ENCODE peak calls at places on chromosomes 3 and 15, in four cellular contexts. B, G, K and L are unnamed samples.

GRCh38 chr15:70584838-70585706 is 178.3 kb downstream of the UACA start:
- DNase-seq in G (peak), K (no peak), B (peak), L (peak)

GRCh38 chr15:48566669-48567068 is 78.8 kb downstream of the FBN1 start:
- DNase-seq in G (no peak), B (no peak), K (peak), L (no peak)

GRCh38 chr3:56835626-56836025 is 33.9 kb upstream of the ARHGEF3 start:
- DNase-seq in G (no peak), K (peak), B (no peak), L (no peak)

GRCh38 chr3:46660543-46661523 is 32.6 kb downstream of the ALS2CL start:
- DNase-seq in B (no peak), K (no peak), G (no peak), L (no peak)

GRCh38 chr3:129197341-129197740 is 13.6 kb upstream of the CNBP start:
- DNase-seq in B (no peak), G (no peak), K (peak), L (no peak)

GRCh38 chr3:4853749-4854140 is 125.5 kb upstream of the BHLHE40 start:
- DNase-seq in K (peak), B (no peak), G (no peak), L (no peak)

GRCh38 chr3:82376883-82377282 is 615.4 kb upstream of the GBE1 start:
- DNase-seq in G (no peak), K (no peak), B (no peak), L (peak)

GRCh38 chr3:46892285-46893145 is 15.0 kb downstream of the PTH1R start:
- DNase-seq in B (peak), K (peak), G (no peak), L (peak)

GRCh38 chr15:29570931-29571727 is 251.1 kb downstream of the TJP1 start:
- DNase-seq in G (no peak), K (peak), B (peak), L (no peak)

GRCh38 chr15:94670436-94671034 is 439.2 kb downstream of the MCTP2 start:
- DNase-seq in K (peak), G (peak), B (peak), L (peak)

GRCh38 chr3:112789787-112790186 is 56.9 kb downstream of the CD200R1L start:
- DNase-seq in B (no peak), K (no peak), G (no peak), L (no peak)

GRCh38 chr15:90031231-90031791 is 30.2 kb downstream of the ZNF710 start:
- DNase-seq in B (no peak), G (no peak), K (no peak), L (no peak)

GRCh38 chr3:100395674-100396073 is 5.2 kb downstream of the TOMM70 start:
- DNase-seq in B (no peak), K (no peak), G (no peak), L (no peak)

GRCh38 chr15:52518972-52519371 is 9.7 kb downstream of the MYO5A start:
- DNase-seq in K (no peak), B (no peak), G (no peak), L (no peak)

GRCh38 chr3:17028363-17028762 is 143.6 kb downstream of the PLCL2 start:
- DNase-seq in B (no peak), G (no peak), K (no peak), L (no peak)

GRCh38 chr3:131883086-131883485 is 151.7 kb downstream of the CPNE4 start:
- DNase-seq in K (no peak), G (no peak), B (no peak), L (no peak)

GRCh38 chr15:41971089-41971892 is 1.1 kb downstream of the EHD4 start:
- DNase-seq in K (peak), G (peak), B (peak), L (peak)

GRCh38 chr15:28942046-28942445 is 56.3 kb downstream of the APBA2 start:
- DNase-seq in K (no peak), B (no peak), G (no peak), L (no peak)

GRCh38 chr3:16697437-16698258 is 92.4 kb upstream of the DAZL start:
- DNase-seq in K (no peak), G (no peak), B (no peak), L (no peak)

GRCh38 chr3:126537116-126537729 is 13.3 kb downstream of the CHST13 start:
- DNase-seq in G (no peak), B (no peak), K (no peak), L (no peak)

GRCh38 chr3:61832375-61833229 is 271.2 kb downstream of the PTPRG start:
- DNase-seq in K (no peak), G (no peak), B (no peak), L (no peak)

GRCh38 chr3:101677436-101678286 is 729 bp upstream of the ZBTB11 start:
- DNase-seq in G (no peak), K (no peak), B (no peak), L (no peak)

GRCh38 chr3:50184242-50184978 is 7.0 kb upstream of the GNAT1 start:
- DNase-seq in B (no peak), K (no peak), G (no peak), L (no peak)

GRCh38 chr3:28916713-28917499 is 364.0 kb upstream of the RBMS3 start:
- DNase-seq in B (no peak), G (no peak), K (peak), L (no peak)

GRCh38 chr3:184174646-184175492 is at the start of gene AP2M1:
- DNase-seq in B (peak), G (peak), K (peak), L (peak)

GRCh38 chr3:55486857-55487375 is at the start of gene WNT5A:
- DNase-seq in G (no peak), K (peak), B (no peak), L (no peak)

GRCh38 chr15:40981186-40981585 is 27.9 kb downstream of the CHAC1 start:
- DNase-seq in B (no peak), G (no peak), K (peak), L (no peak)

GRCh38 chr3:152718810-152719209 is 116.1 kb upstream of the P2RY1 start:
- DNase-seq in B (no peak), G (no peak), K (no peak), L (no peak)

GRCh38 chr15:70708839-70709238 is 54.5 kb downstream of the UACA start:
- DNase-seq in G (no peak), K (peak), B (no peak), L (no peak)

GRCh38 chr15:42084465-42085235 is 9.7 kb downstream of the PLA2G4D start:
- DNase-seq in B (peak), G (peak), K (peak), L (no peak)

GRCh38 chr15:100383302-100384107 is 41.7 kb upstream of the ADAMTS17 start:
- DNase-seq in K (no peak), B (peak), G (peak), L (peak)

GRCh38 chr3:164419220-164419619 is 659.1 kb downstream of the SI start:
- DNase-seq in B (no peak), K (no peak), G (no peak), L (no peak)

GRCh38 chr3:195147649-195148121 is 123.3 kb downstream of the XXYLT1 start:
- DNase-seq in B (no peak), K (peak), G (no peak), L (no peak)

DNA sequence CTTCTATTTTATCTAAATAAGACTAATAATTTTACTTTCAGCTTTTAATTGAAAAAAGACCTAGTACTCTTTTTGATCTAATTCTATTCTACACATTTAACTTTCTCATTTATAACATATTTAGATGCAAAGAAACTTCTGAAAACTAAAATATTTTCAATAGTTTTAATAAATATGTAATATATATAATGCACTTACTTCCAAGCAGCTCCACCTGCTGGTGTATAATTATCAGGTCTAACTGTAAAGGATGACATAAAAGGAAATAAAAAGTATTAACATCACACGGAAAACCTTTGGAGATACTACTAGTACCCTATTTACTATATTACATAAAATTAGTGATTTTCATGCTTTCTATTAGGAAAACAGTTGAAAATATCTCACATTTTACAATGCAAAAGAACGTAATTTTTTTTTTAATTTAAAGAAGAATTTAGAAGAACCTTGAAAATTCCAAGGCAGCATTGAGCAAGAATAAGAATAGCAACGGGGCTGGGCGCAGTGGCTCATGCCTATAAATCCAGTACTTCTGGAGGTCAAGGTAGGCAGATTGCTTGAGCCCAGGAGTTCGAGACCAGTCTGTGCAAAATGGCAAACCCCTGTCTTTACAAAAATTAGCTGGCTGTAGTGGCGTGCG is 10.2 kb downstream of the PLSCR5 start:
- DNase-seq in B (peak), G (peak), K (peak), L (peak)
- TF ChIP-seq MAX in B (no peak), G (no peak), K (no peak), L (no peak)

GRCh38 chr3:68973635-68974034 is 39.8 kb downstream of the EOGT start:
- DNase-seq in B (no peak), G (no peak), K (no peak), L (no peak)

GRCh38 chr3:68977486-68978167 is 35.9 kb downstream of the EOGT start:
- DNase-seq in G (no peak), B (no peak), K (no peak), L (no peak)

GRCh38 chr3:68974711-68975110 is 38.8 kb downstream of the EOGT start:
- DNase-seq in G (no peak), K (no peak), B (no peak), L (no peak)

DNA sequence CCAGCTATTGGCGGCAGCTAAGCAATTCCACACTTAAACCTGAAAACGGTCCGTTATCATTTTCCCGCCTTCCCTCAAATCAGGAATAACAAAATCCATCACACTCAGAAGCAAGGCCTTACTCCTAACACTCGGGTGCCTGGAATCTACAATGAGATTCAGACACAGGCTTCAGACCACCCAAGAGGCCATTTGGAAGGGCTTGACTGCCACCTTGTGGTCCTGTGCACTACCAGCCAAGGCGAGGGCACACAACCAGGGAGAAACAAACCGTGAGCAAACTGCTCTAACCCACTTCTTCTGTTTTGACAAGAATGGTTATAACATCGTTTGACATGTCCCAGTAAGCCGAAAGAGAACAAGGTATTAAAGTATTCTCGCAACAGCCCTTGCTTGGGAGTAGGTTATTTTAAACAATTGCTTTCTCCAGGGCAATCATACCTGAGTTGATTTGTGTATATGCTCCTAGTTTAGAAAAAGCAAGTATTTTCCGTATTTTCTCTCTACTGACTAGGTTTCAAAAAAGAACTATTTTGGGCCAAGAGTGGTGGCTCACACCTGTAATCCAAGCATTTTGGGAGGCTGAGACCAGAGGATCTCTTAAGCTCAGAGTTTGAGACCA is 40.1 kb upstream of the TAFA4 start:
- DNase-seq in K (peak), B (peak), G (peak), L (peak)
- TF ChIP-seq MAX in K (no peak), B (no peak), G (no peak), L (no peak)

DNA sequence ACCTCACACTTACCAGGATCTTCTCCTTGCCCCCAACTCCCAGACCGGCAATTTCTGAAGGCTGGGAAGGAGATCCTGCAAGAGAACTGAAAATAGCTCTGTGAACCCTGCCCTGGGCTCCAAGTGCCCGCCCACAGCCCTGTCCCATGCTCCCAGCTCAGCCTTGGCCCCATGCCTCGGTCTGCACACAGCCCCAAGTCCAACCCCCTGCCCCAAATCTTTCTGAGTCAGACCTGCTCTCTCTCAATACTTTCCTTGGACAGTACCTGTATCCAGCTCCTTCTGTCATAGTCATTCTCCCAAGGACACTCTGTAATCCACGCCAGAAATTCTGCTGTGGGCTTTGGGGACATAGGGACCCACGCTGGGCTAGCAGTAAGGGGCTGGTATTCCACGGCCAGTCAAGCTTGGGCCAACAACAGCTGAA is 6.3 kb upstream of the SMAD3 start:
- DNase-seq in B (no peak), G (peak), K (no peak), L (no peak)
- TF ChIP-seq MAX in B (no peak), G (peak), K (no peak), L (no peak)

GRCh38 chr3:87673132-87673531 is 385.7 kb downstream of the CGGBP1 start:
- DNase-seq in K (no peak), B (no peak), G (no peak), L (no peak)

DNA sequence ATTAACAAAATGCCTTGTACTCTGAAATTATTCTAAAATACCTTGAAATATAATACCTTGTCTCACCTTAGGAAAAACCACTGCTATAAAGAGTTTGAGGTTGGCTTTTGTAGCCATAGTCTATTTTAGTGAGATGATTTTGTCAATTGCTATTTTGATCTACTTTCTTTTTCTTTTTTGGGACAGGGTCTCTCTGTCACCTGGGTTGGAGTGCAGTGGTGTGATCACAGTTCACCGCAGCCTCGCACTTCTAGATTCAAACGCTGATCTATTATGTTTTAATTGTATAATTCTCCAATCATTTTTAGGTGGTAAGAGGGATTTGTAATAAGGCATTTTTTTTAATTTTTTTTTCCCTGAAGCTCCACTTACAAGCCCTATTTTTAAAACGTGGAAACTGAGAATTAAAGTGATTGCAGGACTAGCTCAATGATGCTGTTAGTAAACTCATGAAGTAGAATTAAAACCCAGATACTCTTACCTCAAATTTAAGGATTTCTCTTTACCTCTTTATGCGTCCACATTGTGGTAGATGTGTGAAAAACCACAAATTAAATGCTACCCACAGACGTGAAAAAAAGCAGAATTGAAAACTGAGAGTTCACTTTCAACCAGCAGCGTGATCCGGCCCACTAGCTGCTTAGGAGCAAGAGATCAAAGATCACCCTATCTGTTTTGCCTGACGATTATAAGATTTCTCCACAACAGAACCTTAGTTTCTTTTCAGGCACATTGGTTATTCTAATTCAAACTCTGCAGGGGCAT is 384.2 kb downstream of the CGGBP1 start:
- DNase-seq in K (no peak), G (no peak), B (no peak), L (no peak)
- TF ChIP-seq MAX in K (no peak), G (no peak), B (no peak), L (no peak)

GRCh38 chr15:78951841-78952238 is 7.0 kb upstream of the CTSH start:
- DNase-seq in B (peak), K (no peak), G (peak), L (no peak)
- TF ChIP-seq MAX in B (no peak), K (no peak), G (peak), L (no peak)

DNA sequence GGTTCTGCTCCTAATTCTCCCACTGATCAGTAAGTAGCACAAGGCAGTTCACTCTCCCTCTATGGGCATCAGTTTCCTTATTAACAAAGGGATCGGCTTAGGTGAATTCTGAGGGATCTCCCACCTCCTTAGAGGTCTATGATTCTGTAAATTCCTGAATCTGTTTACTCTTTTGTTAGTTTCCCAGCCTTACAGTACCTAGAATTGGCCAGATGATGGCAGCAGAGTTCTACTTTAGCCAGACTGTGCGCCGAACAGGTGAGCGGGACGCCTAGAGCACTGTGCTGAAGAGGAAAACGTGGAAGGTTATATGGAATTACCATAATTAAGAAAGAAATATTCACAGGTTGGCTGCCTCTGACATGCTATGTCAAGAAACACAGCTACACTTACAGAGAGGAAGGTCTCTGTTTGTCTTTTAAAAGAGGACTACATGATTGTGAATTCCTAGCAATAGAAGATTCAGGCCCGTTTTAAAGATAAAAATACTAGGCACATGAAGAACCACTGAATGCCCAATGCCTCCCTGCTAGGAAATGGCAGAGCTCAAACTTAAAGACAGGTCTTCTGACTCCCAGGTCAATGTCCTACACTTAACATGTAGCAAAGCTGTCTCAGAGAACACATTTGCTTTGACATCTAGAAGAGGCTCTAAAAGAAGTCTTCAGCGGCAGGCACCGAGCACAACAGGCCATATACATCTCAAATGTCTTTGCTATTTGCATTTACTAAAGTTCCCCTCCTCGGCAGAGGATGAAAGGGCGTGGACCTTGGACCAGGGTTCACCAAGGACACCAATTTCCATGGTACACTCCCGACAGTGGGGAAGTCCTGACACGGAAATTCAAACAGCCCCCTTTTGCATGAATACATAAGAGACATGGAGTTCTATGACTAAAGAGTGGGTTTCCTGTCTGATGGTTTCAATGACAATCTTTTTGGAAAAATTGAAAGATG is 259.8 kb downstream of the FGF12 start:
- DNase-seq in B (peak), G (peak), K (peak), L (peak)
- TF ChIP-seq MAX in B (no peak), G (no peak), K (no peak), L (no peak)

DNA sequence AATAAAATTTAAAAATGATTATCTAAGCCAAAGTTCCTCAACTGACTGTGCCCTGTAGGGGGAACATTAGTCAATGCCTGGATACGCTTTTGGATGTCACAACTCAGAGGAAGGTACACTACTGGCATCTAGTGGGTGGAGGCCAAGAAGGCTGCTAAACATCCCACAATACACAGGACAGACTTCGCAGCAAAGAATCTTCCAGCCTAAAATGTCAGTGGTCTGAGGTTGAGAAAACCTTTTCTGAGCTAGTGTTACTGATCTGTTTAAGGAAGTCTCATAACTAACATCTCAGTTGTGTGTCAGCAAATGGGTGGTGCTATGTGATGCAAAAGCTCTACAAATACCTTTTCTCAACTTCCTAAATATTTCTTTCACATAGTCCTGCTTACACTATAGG is 20.9 kb upstream of the LDHAL6B start:
- DNase-seq in B (no peak), G (no peak), K (no peak), L (no peak)
- TF ChIP-seq MAX in B (no peak), G (no peak), K (no peak), L (no peak)